ENCODE peak calls at places on chromosomes 3 and 15, in six cellular contexts. R, O, S, J, M and Y are unnamed samples.

GRCh38 chr3:110624571-110624970 is 447.0 kb upstream of the NECTIN3 start:
- DNase-seq in R (peak; percentile 24), O (no peak), S (no peak), J (no peak), M (peak; percentile 34), Y (no peak)

GRCh38 chr15:52143862-52144261 is 31.3 kb upstream of the BCL2L10 start:
- DNase-seq in R (no peak), O (no peak), S (no peak), J (no peak), M (peak; percentile 92), Y (no peak)

GRCh38 chr3:138936763-138937689 is 9.9 kb downstream of the FOXL2 start:
- DNase-seq in R (peak; percentile 24), O (no peak), S (no peak), J (peak; percentile 54), M (no peak), Y (no peak)

GRCh38 chr3:12369029-12369428 is 80.2 kb downstream of the PPARG start:
- DNase-seq in R (no peak), O (no peak), S (no peak), J (no peak), M (no peak), Y (no peak)

GRCh38 chr3:43270078-43270477 is 16.3 kb upstream of the SNRK start:
- DNase-seq in R (no peak), O (no peak), S (no peak), J (no peak), M (no peak), Y (no peak)

GRCh38 chr3:148866261-148866660 is 1.2 kb downstream of the CPA3 start:
- DNase-seq in R (no peak), O (no peak), S (no peak), J (no peak), M (peak; percentile 29), Y (no peak)

GRCh38 chr3:160003520-160004128 is 15.0 kb downstream of the IL12A start:
- DNase-seq in R (peak; percentile 31), O (peak; percentile 51), S (peak; percentile 72), J (peak; percentile 55), M (peak; percentile 65), Y (no peak)

GRCh38 chr3:29514912-29515311 is 234.0 kb downstream of the RBMS3 start:
- DNase-seq in R (no peak), O (no peak), S (no peak), J (no peak), M (no peak), Y (no peak)

GRCh38 chr15:92069308-92070244 is 216.1 kb downstream of the SLCO3A1 start:
- DNase-seq in R (no peak), O (no peak), S (peak; percentile 91), J (no peak), M (peak; percentile 69), Y (peak; percentile 88)

GRCh38 chr3:88044411-88044810 is 14.4 kb downstream of the CGGBP1 start:
- DNase-seq in R (no peak), O (no peak), S (no peak), J (no peak), M (no peak), Y (no peak)

GRCh38 chr3:52247455-52248164 is 2.1 kb downstream of the PPM1M start:
- DNase-seq in R (no peak), O (no peak), S (peak; percentile 36), J (no peak), M (no peak), Y (no peak)

GRCh38 chr3:50428007-50428633 is 68.8 kb upstream of the TMEM115 start:
- DNase-seq in R (no peak), O (no peak), S (no peak), J (no peak), M (peak; percentile 19), Y (no peak)

GRCh38 chr3:141275032-141275422 is 43.4 kb downstream of the PXYLP1 start:
- DNase-seq in R (no peak), O (no peak), S (no peak), J (no peak), M (peak; percentile 21), Y (no peak)

GRCh38 chr3:156859578-156859977 is 33.4 kb downstream of the LEKR1 start:
- DNase-seq in R (no peak), O (no peak), S (no peak), J (no peak), M (no peak), Y (no peak)

GRCh38 chr3:51340311-51340829 is 44.7 kb upstream of the MANF start:
- DNase-seq in R (no peak), O (no peak), S (no peak), J (no peak), M (peak; percentile 95), Y (peak; percentile 76)

GRCh38 chr3:144549161-144549560 is 577.5 kb downstream of the DIPK2A start:
- DNase-seq in R (no peak), O (no peak), S (no peak), J (no peak), M (peak; percentile 2), Y (no peak)

GRCh38 chr3:101784850-101785613 is 6.0 kb downstream of the NXPE3 start:
- DNase-seq in R (no peak), O (no peak), S (no peak), J (no peak), M (no peak), Y (no peak)

GRCh38 chr15:85746641-85747040 is 48.1 kb downstream of the KLHL25 start:
- DNase-seq in R (no peak), O (no peak), S (peak; percentile 73), J (no peak), M (no peak), Y (peak; percentile 48)

GRCh38 chr15:68272797-68273271 is 4.7 kb upstream of the FEM1B start:
- DNase-seq in R (no peak), O (no peak), S (no peak), J (no peak), M (peak; percentile 50), Y (peak; percentile 37)

GRCh38 chr15:25903024-25903581 is 40.0 kb upstream of the ATP10A start:
- DNase-seq in R (no peak), O (no peak), S (no peak), J (peak; percentile 53), M (peak; percentile 58), Y (no peak)
- H3K4me3 ChIP-seq in R (no peak overlapping the region), O (no peak overlapping the region), S (no peak overlapping the region), J (no peak overlapping the region), M (no peak overlapping the region), Y (no peak overlapping the region)

GRCh38 chr15:65789759-65790158 is 2.3 kb downstream of the DENND4A start:
- DNase-seq in R (no peak), O (no peak), S (no peak), J (no peak), M (no peak), Y (no peak)

GRCh38 chr15:65787260-65787659 is 4.8 kb downstream of the DENND4A start:
- DNase-seq in R (no peak), O (no peak), S (no peak), J (no peak), M (no peak), Y (no peak)

GRCh38 chr15:65790692-65791334 is 1.3 kb downstream of the DENND4A start:
- DNase-seq in R (no peak), O (no peak), S (no peak), J (no peak), M (peak; percentile 23), Y (no peak)

GRCh38 chr15:65791335-65792129 is 561 bp downstream of the DENND4A start:
- DNase-seq in R (peak; percentile 81), O (peak; percentile 80), S (peak; percentile 92), J (peak; percentile 73), M (peak; percentile 58), Y (no peak)

DNA sequence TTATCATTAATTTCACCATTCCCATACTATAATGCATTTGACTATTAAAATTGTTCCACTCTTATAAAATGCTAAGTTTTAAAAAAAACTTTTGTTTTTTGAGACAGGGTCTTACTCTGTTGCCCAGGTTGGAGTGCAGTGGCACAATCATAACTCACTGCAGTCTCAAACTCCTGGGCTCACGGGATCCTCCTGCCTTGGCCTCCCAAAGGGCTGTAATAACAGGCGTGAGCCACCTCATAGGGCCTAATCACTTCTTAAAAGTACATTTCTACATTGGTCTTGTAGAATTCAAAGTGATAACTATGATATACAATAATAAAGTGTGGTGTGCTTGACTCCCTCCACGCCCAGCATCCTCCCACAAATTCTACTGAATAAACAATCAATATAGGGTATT is 3.0 kb downstream of the DENND4A start:
- DNase-seq in R (no peak), O (no peak), S (no peak), J (no peak), M (no peak), Y (no peak)
- H3K4me3 ChIP-seq in R (no peak overlapping the region), O (no peak overlapping the region), S (no peak overlapping the region), J (no peak overlapping the region), M (no peak overlapping the region), Y (no peak overlapping the region)

GRCh38 chr3:177350051-177350565 is 152.8 kb upstream of the TBL1XR1 start:
- DNase-seq in R (no peak), O (no peak), S (no peak), J (no peak), M (peak; percentile 62), Y (no peak)
- H3K4me3 ChIP-seq in R (no peak overlapping the region), O (no peak overlapping the region), S (no peak overlapping the region), J (no peak overlapping the region), M (no peak overlapping the region), Y (no peak overlapping the region)

GRCh38 chr3:184338538-184338945 is 1.1 kb downstream of the FAM131A start:
- DNase-seq in R (peak; percentile 63), O (no peak), S (peak; percentile 92), J (peak; percentile 88), M (peak; percentile 93), Y (peak; percentile 95)
- H3K4me3 ChIP-seq in R (no peak overlapping the region), O (no peak overlapping the region), S (no peak overlapping the region), J (peak overlapping the region; percentile 79), M (peak overlapping the region; percentile 30), Y (peak overlapping the region; percentile 96)

GRCh38 chr3:94028093-94028837 is at the start of gene STX19:
- DNase-seq in R (peak; percentile 60), O (no peak), S (no peak), J (no peak), M (no peak), Y (no peak)
- H3K4me3 ChIP-seq in R (peak within 1 kb of the TSS; percentile 12), O (no peak within 1 kb of the TSS), S (no peak within 1 kb of the TSS), J (no peak within 1 kb of the TSS), M (no peak within 1 kb of the TSS), Y (no peak within 1 kb of the TSS)

DNA sequence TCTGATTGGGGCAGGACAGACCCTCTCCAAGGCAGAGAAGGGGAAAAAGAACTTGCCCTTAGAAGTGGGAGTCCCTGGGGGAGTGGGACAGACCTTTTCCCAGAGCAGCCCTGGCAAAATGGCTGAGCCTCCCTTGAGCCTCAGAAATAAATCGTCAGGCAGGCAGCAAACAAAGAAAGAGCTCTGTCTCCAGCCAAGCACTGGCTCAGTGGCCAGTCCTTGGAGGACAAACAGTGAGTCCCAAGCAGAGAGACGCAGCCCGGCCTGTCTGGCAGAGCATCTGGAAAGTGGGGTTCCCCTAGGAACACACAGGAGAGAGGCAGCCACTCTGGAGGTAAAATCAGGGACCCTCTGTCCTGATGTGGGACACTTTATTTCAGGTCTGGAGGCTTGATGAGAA is 1.8 kb downstream of the SLC6A1 start:
- DNase-seq in R (no peak), O (no peak), S (no peak), J (no peak), M (no peak), Y (no peak)
- H3K4me3 ChIP-seq in R (no peak overlapping the region), O (peak overlapping the region; percentile 82), S (no peak overlapping the region), J (no peak overlapping the region), M (no peak overlapping the region), Y (no peak overlapping the region)

GRCh38 chr3:193688845-193689714 is 96.1 kb downstream of the OPA1 start:
- DNase-seq in R (no peak), O (no peak), S (no peak), J (no peak), M (no peak), Y (no peak)

DNA sequence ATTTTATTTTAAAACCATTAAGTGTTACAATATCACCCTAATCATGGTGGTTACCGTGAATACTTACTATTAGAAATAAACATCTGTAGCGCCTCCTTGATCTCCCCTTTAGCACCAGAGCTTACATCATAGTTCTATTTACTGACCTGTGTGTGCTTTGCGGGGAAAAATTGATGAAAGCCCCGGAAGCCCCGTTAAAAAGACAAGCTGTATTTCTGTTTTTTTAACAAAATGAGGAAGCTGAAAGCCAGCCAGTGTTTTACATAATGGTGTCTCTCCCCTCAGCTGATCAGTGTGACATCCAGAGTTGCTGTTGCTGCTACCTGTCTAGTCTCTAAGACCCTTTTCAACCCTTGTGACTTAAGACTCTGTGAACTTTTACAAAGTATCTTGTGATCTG is 100.8 kb downstream of the OPA1 start:
- DNase-seq in R (no peak), O (no peak), S (no peak), J (no peak), M (no peak), Y (no peak)
- H3K4me3 ChIP-seq in R (no peak overlapping the region), O (no peak overlapping the region), S (no peak overlapping the region), J (no peak overlapping the region), M (no peak overlapping the region), Y (no peak overlapping the region)